ENCODE peak calls at places on chromosomes 13 and 19, in four cellular contexts. One of them, this sample, is unnamed.

GRCh38 chr19:50510121-50510670 is 795 bp downstream of the JOSD2 start:
- DNase-seq in sigmoid colon: no peak
- DNase-seq in suprapubic skin: peak; percentile 69
- DNase-seq in stomach: no peak
- DNase-seq in this sample: no peak

GRCh38 chr13:80274643-80275042 is 66.3 kb downstream of the SPRY2 start:
- DNase-seq in sigmoid colon: no peak
- DNase-seq in suprapubic skin: no peak
- DNase-seq in stomach: no peak
- DNase-seq in this sample: no peak

GRCh38 chr13:114131581-114132418 is 623 bp downstream of the RASA3 start:
- DNase-seq in sigmoid colon: no peak
- DNase-seq in suprapubic skin: no peak
- DNase-seq in stomach: no peak
- DNase-seq in this sample: no peak

GRCh38 chr19:34365463-34366401 is 736 bp downstream of the GPI start:
- DNase-seq in sigmoid colon: peak; percentile 73
- DNase-seq in suprapubic skin: no peak
- DNase-seq in stomach: peak; percentile 66
- DNase-seq in this sample: peak; percentile 50

GRCh38 chr13:21739771-21740170 is 68.9 kb downstream of the FGF9 start:
- DNase-seq in sigmoid colon: no peak
- DNase-seq in suprapubic skin: no peak
- DNase-seq in stomach: no peak
- DNase-seq in this sample: no peak

GRCh38 chr19:12139309-12139708 is 841 bp downstream of the ZNF20 start:
- DNase-seq in sigmoid colon: no peak
- DNase-seq in suprapubic skin: no peak
- DNase-seq in stomach: no peak
- DNase-seq in this sample: no peak

GRCh38 chr13:109938255-109938936 is 152.0 kb upstream of the IRS2 start:
- DNase-seq in sigmoid colon: no peak
- DNase-seq in suprapubic skin: no peak
- DNase-seq in stomach: no peak
- DNase-seq in this sample: no peak

GRCh38 chr19:19146000-19146608 is 7.8 kb upstream of the TMEM161A start:
- DNase-seq in sigmoid colon: peak; percentile 87
- DNase-seq in suprapubic skin: peak; percentile 90
- DNase-seq in stomach: peak; percentile 88
- DNase-seq in this sample: peak; percentile 53

GRCh38 chr13:68608147-68608546 is 1378.0 kb upstream of the PCDH9 start:
- DNase-seq in sigmoid colon: no peak
- DNase-seq in suprapubic skin: no peak
- DNase-seq in stomach: no peak
- DNase-seq in this sample: no peak

GRCh38 chr19:35911790-35912189 is 3.7 kb upstream of the TYROBP start:
- DNase-seq in sigmoid colon: no peak
- DNase-seq in suprapubic skin: no peak
- DNase-seq in stomach: peak; percentile 83
- DNase-seq in this sample: no peak

GRCh38 chr19:8194528-8195275 is 14.5 kb upstream of the CERS4 start:
- DNase-seq in sigmoid colon: no peak
- DNase-seq in suprapubic skin: no peak
- DNase-seq in stomach: peak; percentile 35
- DNase-seq in this sample: no peak

GRCh38 chr19:3818479-3818878 is 32.3 kb upstream of the MATK start:
- DNase-seq in sigmoid colon: no peak
- DNase-seq in suprapubic skin: no peak
- DNase-seq in stomach: no peak
- DNase-seq in this sample: peak; percentile 16

GRCh38 chr13:27482996-27483395 is 32.6 kb upstream of the MTIF3 start:
- DNase-seq in sigmoid colon: no peak
- DNase-seq in suprapubic skin: no peak
- DNase-seq in stomach: no peak
- DNase-seq in this sample: no peak

GRCh38 chr19:51471527-51471926 is 6.8 kb upstream of the CEACAM18 start:
- DNase-seq in sigmoid colon: no peak
- DNase-seq in suprapubic skin: no peak
- DNase-seq in stomach: no peak
- DNase-seq in this sample: no peak

GRCh38 chr13:106274551-106275208 is 260.8 kb downstream of the EFNB2 start:
- DNase-seq in sigmoid colon: no peak
- DNase-seq in suprapubic skin: no peak
- DNase-seq in stomach: no peak
- DNase-seq in this sample: no peak

GRCh38 chr13:80093888-80094287 is 247.0 kb downstream of the SPRY2 start:
- DNase-seq in sigmoid colon: no peak
- DNase-seq in suprapubic skin: no peak
- DNase-seq in stomach: no peak
- DNase-seq in this sample: no peak

GRCh38 chr19:58037927-58038687 is 4.3 kb downstream of the ZSCAN1 start:
- DNase-seq in sigmoid colon: no peak
- DNase-seq in suprapubic skin: no peak
- DNase-seq in stomach: no peak
- DNase-seq in this sample: no peak

GRCh38 chr19:53775524-53775923 is 48.6 kb downstream of the NLRP12 start:
- DNase-seq in sigmoid colon: no peak
- DNase-seq in suprapubic skin: no peak
- DNase-seq in stomach: no peak
- DNase-seq in this sample: no peak

GRCh38 chr13:111855786-111856185 is 211.2 kb upstream of the SOX1 start:
- DNase-seq in sigmoid colon: no peak
- DNase-seq in suprapubic skin: no peak
- DNase-seq in stomach: no peak
- DNase-seq in this sample: no peak

GRCh38 chr19:11982526-11982925 is 17.7 kb downstream of the ZNF763 start:
- DNase-seq in sigmoid colon: no peak
- DNase-seq in suprapubic skin: no peak
- DNase-seq in stomach: no peak
- DNase-seq in this sample: no peak

GRCh38 chr19:43425567-43426392 is 11.1 kb downstream of the TEX101 start:
- DNase-seq in sigmoid colon: peak; percentile 26
- DNase-seq in suprapubic skin: no peak
- DNase-seq in stomach: peak; percentile 90
- DNase-seq in this sample: peak; percentile 56

GRCh38 chr19:48393559-48394330 is at the start of gene GRIN2D:
- DNase-seq in sigmoid colon: peak; percentile 71
- DNase-seq in suprapubic skin: no peak
- DNase-seq in stomach: no peak
- DNase-seq in this sample: no peak

GRCh38 chr13:28922341-28922740 is 102.2 kb downstream of the MTUS2 start:
- DNase-seq in sigmoid colon: no peak
- DNase-seq in suprapubic skin: no peak
- DNase-seq in stomach: no peak
- DNase-seq in this sample: no peak

GRCh38 chr19:46608178-46608577 is 7.0 kb downstream of the CALM3 start:
- DNase-seq in sigmoid colon: no peak
- DNase-seq in suprapubic skin: no peak
- DNase-seq in stomach: no peak
- DNase-seq in this sample: no peak

GRCh38 chr13:41222259-41222852 is 28.0 kb upstream of the KBTBD7 start:
- DNase-seq in sigmoid colon: no peak
- DNase-seq in suprapubic skin: no peak
- DNase-seq in stomach: peak; percentile 51
- DNase-seq in this sample: peak; percentile 41

GRCh38 chr19:4042731-4043082 is 24.0 kb downstream of the ZBTB7A start:
- DNase-seq in sigmoid colon: no peak
- DNase-seq in suprapubic skin: no peak
- DNase-seq in stomach: peak; percentile 89
- DNase-seq in this sample: peak; percentile 75

GRCh38 chr19:5112681-5113080 is 143.8 kb downstream of the KDM4B start:
- DNase-seq in sigmoid colon: no peak
- DNase-seq in suprapubic skin: no peak
- DNase-seq in stomach: no peak
- DNase-seq in this sample: no peak

GRCh38 chr19:36265856-36266374 is 51.0 kb downstream of the ZNF146 start:
- DNase-seq in sigmoid colon: no peak
- DNase-seq in suprapubic skin: no peak
- DNase-seq in stomach: no peak
- DNase-seq in this sample: no peak

GRCh38 chr13:33876716-33877394 is 58.9 kb downstream of the RFC3 start:
- DNase-seq in sigmoid colon: no peak
- DNase-seq in suprapubic skin: no peak
- DNase-seq in stomach: no peak
- DNase-seq in this sample: no peak

GRCh38 chr19:4064551-4065260 is 2.0 kb downstream of the ZBTB7A start:
- DNase-seq in sigmoid colon: peak; percentile 89
- DNase-seq in suprapubic skin: peak; percentile 84
- DNase-seq in stomach: peak; percentile 56
- DNase-seq in this sample: peak; percentile 50

GRCh38 chr19:2214253-2214652 is 21.9 kb downstream of the PLEKHJ1 start:
- DNase-seq in sigmoid colon: no peak
- DNase-seq in suprapubic skin: no peak
- DNase-seq in stomach: no peak
- DNase-seq in this sample: no peak
- H3K36me3 ChIP-seq in sigmoid colon: peaks cover 45% of the 10 kb centered on the region
- H3K36me3 ChIP-seq in suprapubic skin: peaks cover 81% of the 10 kb centered on the region
- H3K36me3 ChIP-seq in stomach: peaks cover 100% of the 10 kb centered on the region
- H3K36me3 ChIP-seq in this sample: peaks cover 22% of the 10 kb centered on the region

GRCh38 chr13:30618938-30619289 is 1.2 kb downstream of the USPL1 start:
- DNase-seq in sigmoid colon: no peak
- DNase-seq in suprapubic skin: no peak
- DNase-seq in stomach: no peak
- DNase-seq in this sample: no peak

GRCh38 chr13:30617315-30618185 is at the start of gene USPL1:
- DNase-seq in sigmoid colon: peak; percentile 99
- DNase-seq in suprapubic skin: peak; percentile 99
- DNase-seq in stomach: peak; percentile 98
- DNase-seq in this sample: peak; percentile 97

GRCh38 chr13:30618186-30618937 is 642 bp downstream of the USPL1 start:
- DNase-seq in sigmoid colon: peak; percentile 65
- DNase-seq in suprapubic skin: peak; percentile 69
- DNase-seq in stomach: peak; percentile 27
- DNase-seq in this sample: peak; percentile 27

GRCh38 chr13:30615851-30616311 is 1.8 kb upstream of the USPL1 start:
- DNase-seq in sigmoid colon: no peak
- DNase-seq in suprapubic skin: no peak
- DNase-seq in stomach: no peak
- DNase-seq in this sample: no peak

GRCh38 chr13:30616927-30617314 is 799 bp upstream of the USPL1 start:
- DNase-seq in sigmoid colon: peak; percentile 88
- DNase-seq in suprapubic skin: peak; percentile 82
- DNase-seq in stomach: peak; percentile 65
- DNase-seq in this sample: peak; percentile 77
- TF ChIP-seq POLR2AphosphoS5 in sigmoid colon: peak; percentile 85
- TF ChIP-seq POLR2AphosphoS5 in suprapubic skin: peak; percentile 51
- TF ChIP-seq POLR2AphosphoS5 in stomach: peak; percentile 96
- TF ChIP-seq POLR2AphosphoS5 in this sample: peak; percentile 96

GRCh38 chr13:99431927-99432636 is 69.2 kb upstream of the TM9SF2 start:
- DNase-seq in sigmoid colon: no peak
- DNase-seq in suprapubic skin: no peak
- DNase-seq in stomach: no peak
- DNase-seq in this sample: no peak
- H3K4me3 ChIP-seq in sigmoid colon: no peak overlapping the region
- H3K4me3 ChIP-seq in suprapubic skin: peak overlapping the region; percentile 39
- H3K4me3 ChIP-seq in stomach: no peak overlapping the region
- H3K4me3 ChIP-seq in this sample: peak overlapping the region; percentile 10

GRCh38 chr19:44875666-44876418 is 15.2 kb upstream of the TOMM40 start:
- DNase-seq in sigmoid colon: no peak
- DNase-seq in suprapubic skin: no peak
- DNase-seq in stomach: no peak
- DNase-seq in this sample: no peak

GRCh38 chr19:44876930-44877530 is 14.0 kb upstream of the TOMM40 start:
- DNase-seq in sigmoid colon: no peak
- DNase-seq in suprapubic skin: no peak
- DNase-seq in stomach: no peak
- DNase-seq in this sample: no peak

GRCh38 chr19:44871809-44872208 is 19.2 kb upstream of the TOMM40 start:
- DNase-seq in sigmoid colon: no peak
- DNase-seq in suprapubic skin: no peak
- DNase-seq in stomach: no peak
- DNase-seq in this sample: no peak

GRCh38 chr19:44872661-44873060 is 18.4 kb upstream of the TOMM40 start:
- DNase-seq in sigmoid colon: no peak
- DNase-seq in suprapubic skin: no peak
- DNase-seq in stomach: no peak
- DNase-seq in this sample: no peak

DNA sequence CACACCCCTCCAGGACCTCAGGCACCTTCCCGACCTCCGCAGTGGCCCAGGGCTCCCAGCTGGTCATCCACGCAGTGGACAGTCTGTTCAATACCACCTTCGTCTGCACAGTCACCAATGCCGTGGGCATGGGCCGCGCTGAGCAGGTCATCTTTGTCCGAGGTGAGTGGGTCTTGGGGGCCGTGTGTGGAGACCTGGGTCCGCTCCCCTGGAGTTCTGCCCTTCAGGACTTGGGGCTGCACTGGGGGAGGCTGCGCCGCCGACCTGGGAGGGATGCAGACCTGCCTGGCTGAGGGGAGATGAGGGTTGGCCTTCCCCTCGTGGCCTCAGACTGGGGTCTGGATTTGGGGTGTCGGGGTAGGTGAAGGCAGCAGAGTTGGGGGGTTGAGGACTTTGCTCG is 16.7 kb upstream of the TOMM40 start:
- DNase-seq in sigmoid colon: no peak
- DNase-seq in suprapubic skin: no peak
- DNase-seq in stomach: no peak
- DNase-seq in this sample: no peak
- H3K36me3 ChIP-seq in sigmoid colon: peaks cover 33% of the 10 kb centered on the region
- H3K36me3 ChIP-seq in suprapubic skin: peaks cover 78% of the 10 kb centered on the region
- H3K36me3 ChIP-seq in stomach: peaks cover 93% of the 10 kb centered on the region
- H3K36me3 ChIP-seq in this sample: peaks cover 17% of the 10 kb centered on the region

GRCh38 chr19:10115392-10116084 is 4.0 kb downstream of the P2RY11 start:
- DNase-seq in sigmoid colon: no peak
- DNase-seq in suprapubic skin: no peak
- DNase-seq in stomach: no peak
- DNase-seq in this sample: no peak
- TF ChIP-seq POLR2AphosphoS5 in sigmoid colon: no peak
- TF ChIP-seq POLR2AphosphoS5 in suprapubic skin: no peak
- TF ChIP-seq POLR2AphosphoS5 in stomach: no peak
- TF ChIP-seq POLR2AphosphoS5 in this sample: no peak

DNA sequence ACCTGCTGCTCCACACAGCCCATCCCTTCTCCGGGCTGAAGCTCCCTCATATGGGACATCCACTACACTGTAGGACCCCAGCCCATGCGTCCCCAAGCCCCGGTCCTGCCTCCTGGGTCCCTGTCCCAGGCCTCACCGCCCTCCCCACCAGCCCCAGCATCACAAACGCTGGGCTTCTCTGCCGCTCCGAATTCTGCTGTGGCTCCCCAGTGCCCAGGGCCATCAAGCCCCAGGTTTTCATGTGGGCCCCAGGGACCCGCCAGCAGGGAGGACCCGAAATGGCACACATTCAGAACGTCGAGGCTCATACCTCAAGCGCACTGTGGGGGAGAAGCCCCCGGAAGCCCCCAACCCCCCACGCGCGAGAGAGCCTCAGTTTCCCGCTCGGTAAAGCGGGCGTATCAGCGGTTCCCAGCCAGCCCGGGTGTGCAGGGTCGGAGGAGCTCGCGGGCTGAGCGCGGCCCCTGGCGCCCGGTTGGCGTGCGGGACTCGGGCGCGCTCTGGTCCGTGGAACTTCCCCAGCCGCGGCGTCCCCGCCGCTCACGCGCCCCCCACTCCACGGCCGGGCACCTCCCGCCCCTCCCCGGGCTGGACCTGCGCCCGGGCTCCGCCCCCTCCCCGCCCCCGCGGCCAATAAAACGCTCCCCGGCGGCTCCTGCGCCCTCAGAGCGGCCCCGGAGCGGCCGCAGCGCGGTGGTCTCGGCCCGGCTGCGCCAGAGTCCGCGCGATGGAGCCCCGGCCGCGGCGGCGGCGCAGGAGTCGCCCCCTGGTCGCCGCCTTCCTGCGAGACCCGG is at the start of gene PLK5:
- DNase-seq in sigmoid colon: no peak
- DNase-seq in suprapubic skin: no peak
- DNase-seq in stomach: no peak
- DNase-seq in this sample: no peak
- H3K4me3 ChIP-seq in sigmoid colon: no peak within 1 kb of the TSS
- H3K4me3 ChIP-seq in suprapubic skin: peak within 1 kb of the TSS; percentile 46
- H3K4me3 ChIP-seq in stomach: no peak within 1 kb of the TSS
- H3K4me3 ChIP-seq in this sample: peak within 1 kb of the TSS; percentile 16